ENCODE peak calls at places on chromosomes 6 and 20, in five cellular contexts. Y is neural progenitor cell, C is fibroblast of mammary gland, B is heart left ventricle, G is NB4. X is an unnamed sample.
A peak's percentile ranks its signal among the peaks of the same experiment; 100 is the strongest.

GRCh38 chr20:13231031-13231752 is 10.1 kb downstream of the ISM1 start:
- DNase-seq in G (no peak), B (no peak), C (peak; percentile 67), Y (no peak), X (no peak)

GRCh38 chr6:26420607-26421235 is 18.6 kb downstream of the BTN3A1 start:
- DNase-seq in G (peak; percentile 54), Y (peak; percentile 46), B (no peak), C (peak; percentile 46), X (peak; percentile 47)

GRCh38 chr20:40954521-40955165 is 74.0 kb upstream of the TOP1 start:
- DNase-seq in B (no peak), C (no peak), Y (no peak), G (no peak), X (no peak)

GRCh38 chr6:137498488-137499219 is 4.5 kb upstream of the OLIG3 start:
- DNase-seq in C (no peak), B (no peak), G (no peak), Y (no peak), X (no peak)

GRCh38 chr6:14822012-14822553 is 423.8 kb upstream of the JARID2 start:
- DNase-seq in C (no peak), B (no peak), G (no peak), Y (peak; percentile 34), X (no peak)

GRCh38 chr6:66538548-66539135 is 831.6 kb upstream of the EYS start:
- DNase-seq in Y (no peak), B (no peak), G (no peak), C (no peak), X (no peak)

GRCh38 chr20:62898093-62898964 is 28.0 kb downstream of the DIDO1 start:
- DNase-seq in B (no peak), Y (no peak), G (no peak), C (no peak), X (no peak)

GRCh38 chr6:10413850-10414765 is 766 bp downstream of the TFAP2A start:
- DNase-seq in C (no peak), Y (peak; percentile 78), G (peak; percentile 74), B (no peak), X (peak; percentile 53)

GRCh38 chr20:14055127-14055742 is 59.9 kb downstream of the MACROD2 start:
- DNase-seq in C (peak; percentile 76), B (no peak), G (peak; percentile 71), Y (peak; percentile 79), X (peak; percentile 19)

GRCh38 chr20:62539208-62539607 is 63.4 kb upstream of the GATA5 start:
- DNase-seq in G (no peak), Y (no peak), B (no peak), C (no peak), X (no peak)

GRCh38 chr6:31580807-31581437 is 1.3 kb downstream of the LTB start:
- DNase-seq in G (peak; percentile 93), C (peak; percentile 66), B (peak; percentile 90), Y (peak; percentile 93), X (peak; percentile 98)

GRCh38 chr6:137024172-137024990 is 20.4 kb downstream of the IL20RA start:
- DNase-seq in C (no peak), Y (no peak), B (no peak), G (no peak), X (no peak)

GRCh38 chr20:1430004-1430451 is 36.6 kb downstream of the NSFL1C start:
- DNase-seq in G (no peak), C (peak; percentile 97), B (no peak), Y (no peak), X (no peak)

DNA sequence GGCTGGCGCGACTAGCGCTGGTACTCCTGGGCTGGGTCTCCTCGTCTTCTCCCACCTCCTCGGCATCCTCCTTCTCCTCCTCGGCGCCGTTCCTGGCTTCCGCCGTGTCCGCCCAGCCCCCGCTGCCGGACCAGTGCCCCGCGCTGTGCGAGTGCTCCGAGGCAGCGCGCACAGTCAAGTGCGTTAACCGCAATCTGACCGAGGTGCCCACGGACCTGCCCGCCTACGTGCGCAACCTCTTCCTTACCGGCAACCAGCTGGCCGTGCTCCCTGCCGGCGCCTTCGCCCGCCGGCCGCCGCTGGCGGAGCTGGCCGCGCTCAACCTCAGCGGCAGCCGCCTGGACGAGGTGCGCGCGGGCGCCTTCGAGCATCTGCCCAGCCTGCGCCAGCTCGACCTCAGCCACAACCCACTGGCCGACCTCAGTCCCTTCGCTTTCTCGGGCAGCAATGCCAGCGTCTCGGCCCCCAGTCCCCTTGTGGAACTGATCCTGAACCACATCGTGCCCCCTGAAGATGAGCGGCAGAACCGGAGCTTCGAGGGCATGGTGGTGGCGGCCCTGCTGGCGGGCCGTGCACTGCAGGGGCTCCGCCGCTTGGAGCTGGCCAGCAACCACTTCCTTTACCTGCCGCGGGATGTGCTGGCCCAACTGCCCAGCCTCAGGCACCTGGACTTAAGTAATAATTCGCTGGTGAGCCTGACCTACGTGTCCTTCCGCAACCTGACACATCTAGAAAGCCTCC is 1.6 kb downstream of the TPBG start:
- DNase-seq in C (no peak), B (no peak), Y (peak; percentile 62), G (no peak), X (peak; percentile 59)
- TF ChIP-seq CTCF in C (no peak), B (no peak), Y (peak; percentile 20), G (no peak), X (no peak)

GRCh38 chr6:47938411-47938810 is 156.6 kb downstream of the OPN5 start:
- DNase-seq in C (no peak), B (no peak), Y (no peak), G (no peak), X (no peak)
- TF ChIP-seq CTCF in C (no peak), B (no peak), Y (no peak), G (no peak), X (no peak)

GRCh38 chr6:116615937-116616756 is at the start of gene RSPH4A:
- DNase-seq in C (peak; percentile 94), B (peak; percentile 89), G (peak; percentile 89), Y (peak; percentile 98), X (peak; percentile 85)
- TF ChIP-seq CTCF in C (peak; percentile 21), B (no peak), G (no peak), Y (peak; percentile 39), X (no peak)

GRCh38 chr6:90221403-90221802 is 75.2 kb downstream of the BACH2 start:
- DNase-seq in B (no peak), Y (peak; percentile 12), C (no peak), G (no peak), X (no peak)
- TF ChIP-seq CTCF in B (no peak), Y (no peak), C (no peak), G (no peak), X (no peak)

X was measured in Calu3.